ENCODE peak calls at places on chromosome 3, in seven cellular contexts. Q is cardiac muscle cell, P is upper lobe of right lung, K is transverse colon, E is hepatocyte, N is neural progenitor cell, Z is uterus. I is an unnamed sample.

GRCh38 chr3:184315506-184315867 is 1.1 kb downstream of the EIF4G1 start:
- DNase-seq in Q (no peak), P (no peak), K (no peak), E (no peak), N (no peak), Z (no peak), I (no peak)

GRCh38 chr3:69867941-69868505 is 128.8 kb downstream of the MITF start:
- DNase-seq in Q (no peak), P (no peak), K (no peak), E (no peak), N (no peak), Z (no peak), I (no peak)

GRCh38 chr3:174342206-174342605 is 516.9 kb upstream of the NAALADL2 start:
- DNase-seq in Q (no peak), P (no peak), K (no peak), E (no peak), N (no peak), Z (no peak), I (no peak)

GRCh38 chr3:153343988-153344782 is 182.2 kb downstream of the RAP2B start:
- DNase-seq in Q (peak; percentile 19), P (no peak), K (no peak), E (no peak), N (no peak), Z (no peak), I (no peak)

GRCh38 chr3:38149701-38150100 is 11.2 kb downstream of the MYD88 start:
- DNase-seq in Q (no peak), P (no peak), K (no peak), E (no peak), N (no peak), Z (no peak), I (no peak)

GRCh38 chr3:41933154-41933676 is 28.7 kb downstream of the ULK4 start:
- DNase-seq in Q (peak; percentile 81), P (no peak), K (no peak), E (no peak), N (no peak), Z (no peak), I (no peak)

GRCh38 chr3:143002083-143002712 is 828 bp downstream of the U2SURP start:
- DNase-seq in Q (peak; percentile 25), P (no peak), K (no peak), E (peak; percentile 31), N (no peak), Z (no peak), I (no peak)

GRCh38 chr3:189308594-189308993 is 136.8 kb downstream of the TPRG1 start:
- DNase-seq in Q (no peak), P (no peak), K (no peak), E (peak; percentile 12), N (no peak), Z (no peak), I (no peak)

GRCh38 chr3:148827585-148827984 is at the start of gene CPB1:
- DNase-seq in Q (no peak), P (no peak), K (no peak), E (no peak), N (no peak), Z (no peak), I (no peak)

GRCh38 chr3:19399836-19400235 is 251.5 kb downstream of the KCNH8 start:
- DNase-seq in Q (no peak), P (no peak), K (no peak), E (no peak), N (no peak), Z (no peak), I (no peak)

GRCh38 chr3:137946341-137946973 is 63.5 kb upstream of the CLDN18 start:
- DNase-seq in Q (peak; percentile 75), P (peak; percentile 72), K (peak; percentile 27), E (peak; percentile 89), N (peak; percentile 89), Z (peak; percentile 34), I (peak; percentile 10)

GRCh38 chr3:41346698-41347097 is 147.4 kb downstream of the CTNNB1 start:
- DNase-seq in Q (no peak), P (no peak), K (no peak), E (no peak), N (no peak), Z (no peak), I (no peak)

GRCh38 chr3:172247525-172248274 is 200.6 kb downstream of the GHSR start:
- DNase-seq in Q (no peak), P (no peak), K (no peak), E (no peak), N (no peak), Z (no peak), I (no peak)

GRCh38 chr3:169597083-169597609 is 66.4 kb downstream of the MECOM start:
- DNase-seq in Q (peak; percentile 48), P (no peak), K (no peak), E (no peak), N (no peak), Z (no peak), I (no peak)

GRCh38 chr3:108564564-108564963 is 24.7 kb downstream of the CIP2A start:
- DNase-seq in Q (no peak), P (no peak), K (no peak), E (no peak), N (no peak), Z (no peak), I (no peak)

GRCh38 chr3:89270201-89270600 is 162.8 kb downstream of the EPHA3 start:
- DNase-seq in Q (no peak), P (no peak), K (no peak), E (no peak), N (no peak), Z (no peak), I (no peak)

GRCh38 chr3:48123346-48123745 is 64.9 kb downstream of the CDC25A start:
- DNase-seq in Q (no peak), P (no peak), K (no peak), E (no peak), N (no peak), Z (no peak), I (no peak)

GRCh38 chr3:42061711-42062408 is 29.3 kb upstream of the TRAK1 start:
- DNase-seq in Q (peak; percentile 92), P (no peak), K (peak; percentile 72), E (peak; percentile 33), N (no peak), Z (peak; percentile 80), I (no peak)

GRCh38 chr3:160999268-160999667 is 105.9 kb downstream of the B3GALNT1 start:
- DNase-seq in Q (no peak), P (no peak), K (no peak), E (no peak), N (no peak), Z (no peak), I (no peak)

GRCh38 chr3:12759693-12760565 is 870 bp upstream of the TMEM40 start:
- DNase-seq in Q (no peak), P (peak; percentile 47), K (no peak), E (no peak), N (no peak), Z (no peak), I (no peak)

GRCh38 chr3:129892486-129892856 is 1.0 kb downstream of the TMCC1 start:
- DNase-seq in Q (no peak), P (no peak), K (no peak), E (no peak), N (no peak), Z (no peak), I (no peak)

GRCh38 chr3:134362670-134363380 is 11.4 kb downstream of the AMOTL2 start:
- DNase-seq in Q (no peak), P (peak; percentile 29), K (no peak), E (no peak), N (no peak), Z (no peak), I (no peak)

GRCh38 chr3:134364936-134365765 is 9.1 kb downstream of the AMOTL2 start:
- DNase-seq in Q (peak; percentile 51), P (peak; percentile 47), K (no peak), E (no peak), N (peak; percentile 4), Z (no peak), I (no peak)

GRCh38 chr3:134365766-134366065 is 8.5 kb downstream of the AMOTL2 start:
- DNase-seq in Q (no peak), P (peak; percentile 54), K (no peak), E (no peak), N (no peak), Z (no peak), I (no peak)

GRCh38 chr3:134363381-134363755 is 10.9 kb downstream of the AMOTL2 start:
- DNase-seq in Q (no peak), P (no peak), K (no peak), E (no peak), N (no peak), Z (no peak), I (no peak)

GRCh38 chr3:134364061-134364935 is 9.9 kb downstream of the AMOTL2 start:
- DNase-seq in Q (peak; percentile 99), P (peak; percentile 96), K (peak; percentile 90), E (peak; percentile 96), N (peak; percentile 97), Z (peak; percentile 96), I (no peak)
- H3K36me3 ChIP-seq in Q (peaks cover 40% of the 10 kb centered on the region), P (peaks cover 87% of the 10 kb centered on the region), K (no peaks in the 10 kb centered on the region), E (no peaks in the 10 kb centered on the region), N (peaks cover 11% of the 10 kb centered on the region), Z (no peaks in the 10 kb centered on the region), I (no peaks in the 10 kb centered on the region)

GRCh38 chr3:10524799-10525301 is 19.5 kb upstream of the ATP2B2 start:
- DNase-seq in Q (no peak), P (peak; percentile 7), K (no peak), E (no peak), N (no peak), Z (no peak), I (no peak)
- H3K27me3 ChIP-seq in Q (peaks cover 33% of the 10 kb centered on the region), P (no peaks in the 10 kb centered on the region), K (peaks cover 17% of the 10 kb centered on the region), E (peaks cover 21% of the 10 kb centered on the region), N (peaks cover 6% of the 10 kb centered on the region), Z (no peaks in the 10 kb centered on the region), I (peaks cover 4% of the 10 kb centered on the region)

GRCh38 chr3:77506384-77506783 is 466.5 kb downstream of the ROBO2 start:
- DNase-seq in Q (no peak), P (no peak), K (no peak), E (no peak), N (no peak), Z (no peak), I (no peak)
- TF ChIP-seq CTCF in Q (no peak), P (no peak), K (no peak), E (no peak), N (peak; percentile 33), Z (no peak), I (no peak)

GRCh38 chr3:141878326-141878725 is 1.9 kb downstream of the ATP1B3 start:
- DNase-seq in Q (no peak), P (no peak), K (no peak), E (no peak), N (no peak), Z (no peak), I (no peak)

GRCh38 chr3:141876381-141876890 is at the start of gene ATP1B3:
- DNase-seq in Q (peak; percentile 90), P (peak; percentile 94), K (peak; percentile 93), E (peak; percentile 95), N (peak; percentile 92), Z (peak; percentile 85), I (peak; percentile 95)

GRCh38 chr3:141878812-141879211 is 2.4 kb downstream of the ATP1B3 start:
- DNase-seq in Q (peak; percentile 68), P (no peak), K (peak; percentile 21), E (peak; percentile 10), N (no peak), Z (no peak), I (no peak)

GRCh38 chr3:141876891-141877561 is 583 bp downstream of the ATP1B3 start:
- DNase-seq in Q (peak; percentile 48), P (peak; percentile 86), K (peak; percentile 65), E (peak; percentile 64), N (peak; percentile 77), Z (peak; percentile 59), I (peak; percentile 65)

DNA sequence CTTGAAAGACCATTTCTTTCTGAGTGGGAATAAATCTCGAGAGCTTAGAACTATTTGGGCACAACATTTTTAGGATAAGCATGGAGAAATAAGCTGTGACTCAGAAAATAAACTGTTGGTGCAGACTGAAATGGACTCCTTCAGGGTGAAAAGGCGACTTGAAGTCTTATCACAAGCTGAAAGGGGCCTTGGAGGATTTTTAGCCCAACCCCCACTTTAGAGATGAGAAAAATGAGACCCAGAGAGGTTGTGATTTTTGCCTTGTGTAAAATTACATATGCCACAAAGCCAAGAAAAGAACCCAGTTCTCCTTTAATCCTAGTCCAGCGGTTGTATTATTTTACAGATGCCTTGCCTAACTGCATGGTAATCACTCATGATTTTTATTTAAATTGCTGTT is 1.5 kb downstream of the ATP1B3 start:
- DNase-seq in Q (peak; percentile 54), P (no peak), K (no peak), E (peak; percentile 37), N (peak; percentile 28), Z (no peak), I (no peak)
- H3K36me3 ChIP-seq in Q (no peaks in the 10 kb centered on the region), P (no peaks in the 10 kb centered on the region), K (no peaks in the 10 kb centered on the region), E (no peaks in the 10 kb centered on the region), N (no peaks in the 10 kb centered on the region), Z (no peaks in the 10 kb centered on the region), I (no peaks in the 10 kb centered on the region)